ENCODE peak calls at places on chromosomes 5 and 9, in eight cellular contexts. I, U, X, B, T, F, H and Q are unnamed samples.

GRCh38 chr5:30469691-30470090 is 723.8 kb upstream of the CDH6 start:
- DNase-seq in I (no peak), U (no peak), X (no peak), B (no peak), T (no peak), F (no peak), H (no peak), Q (no peak)

GRCh38 chr5:109866051-109866450 is 176.3 kb downstream of the MAN2A1 start:
- DNase-seq in I (no peak), U (no peak), X (peak; percentile 91), B (no peak), T (no peak), F (no peak), H (no peak), Q (no peak)

GRCh38 chr5:37769840-37770239 is 70.0 kb downstream of the GDNF start:
- DNase-seq in I (no peak), U (no peak), X (no peak), B (no peak), T (no peak), F (no peak), H (no peak), Q (no peak)

GRCh38 chr5:34409376-34409775 is 246.8 kb upstream of the RAI14 start:
- DNase-seq in I (no peak), U (no peak), X (no peak), B (no peak), T (no peak), F (peak; percentile 53), H (no peak), Q (no peak)

GRCh38 chr5:81202652-81203051 is 30.5 kb upstream of the CKMT2 start:
- DNase-seq in I (no peak), U (no peak), X (peak; percentile 6), B (no peak), T (no peak), F (peak; percentile 47), H (no peak), Q (no peak)

GRCh38 chr9:108569624-108570023 is 286.2 kb downstream of the ACTL7B start:
- DNase-seq in I (no peak), U (no peak), X (peak; percentile 56), B (no peak), T (no peak), F (peak; percentile 65), H (peak; percentile 40), Q (no peak)

GRCh38 chr9:130845901-130846381 is 10.9 kb downstream of the ABL1 start:
- DNase-seq in I (no peak), U (no peak), X (peak; percentile 90), B (no peak), T (peak; percentile 37), F (peak; percentile 89), H (peak; percentile 54), Q (no peak)

GRCh38 chr9:109419531-109419930 is 78.6 kb downstream of the PTPN3 start:
- DNase-seq in I (no peak), U (no peak), X (no peak), B (no peak), T (no peak), F (no peak), H (no peak), Q (no peak)

GRCh38 chr5:110354341-110354740 is 372.1 kb downstream of the TMEM232 start:
- DNase-seq in I (no peak), U (no peak), X (no peak), B (no peak), T (no peak), F (peak; percentile 16), H (no peak), Q (peak; percentile 32)

GRCh38 chr9:89664896-89665329 is 60.1 kb downstream of the GADD45G start:
- DNase-seq in I (no peak), U (peak; percentile 85), X (no peak), B (no peak), T (no peak), F (no peak), H (no peak), Q (peak; percentile 90)

GRCh38 chr9:121929893-121930875 is 162.9 kb downstream of the TTLL11 start:
- DNase-seq in I (no peak), U (no peak), X (no peak), B (no peak), T (peak; percentile 78), F (no peak), H (peak; percentile 9), Q (no peak)

GRCh38 chr5:11792621-11793020 is 111.6 kb downstream of the CTNND2 start:
- DNase-seq in I (no peak), U (no peak), X (no peak), B (no peak), T (no peak), F (no peak), H (no peak), Q (no peak)

GRCh38 chr5:106876665-106877194 is 794.0 kb downstream of the EFNA5 start:
- DNase-seq in I (no peak), U (no peak), X (peak; percentile 5), B (no peak), T (no peak), F (no peak), H (peak; percentile 54), Q (no peak)

GRCh38 chr5:106876298-106876622 is 794.5 kb downstream of the EFNA5 start:
- DNase-seq in I (no peak), U (no peak), X (no peak), B (no peak), T (no peak), F (no peak), H (no peak), Q (no peak)

GRCh38 chr5:106874531-106874930 is 796.2 kb downstream of the EFNA5 start:
- DNase-seq in I (no peak), U (no peak), X (no peak), B (no peak), T (no peak), F (no peak), H (no peak), Q (no peak)

GRCh38 chr5:106874974-106875373 is 795.8 kb downstream of the EFNA5 start:
- DNase-seq in I (no peak), U (no peak), X (no peak), B (no peak), T (no peak), F (no peak), H (no peak), Q (no peak)

DNA sequence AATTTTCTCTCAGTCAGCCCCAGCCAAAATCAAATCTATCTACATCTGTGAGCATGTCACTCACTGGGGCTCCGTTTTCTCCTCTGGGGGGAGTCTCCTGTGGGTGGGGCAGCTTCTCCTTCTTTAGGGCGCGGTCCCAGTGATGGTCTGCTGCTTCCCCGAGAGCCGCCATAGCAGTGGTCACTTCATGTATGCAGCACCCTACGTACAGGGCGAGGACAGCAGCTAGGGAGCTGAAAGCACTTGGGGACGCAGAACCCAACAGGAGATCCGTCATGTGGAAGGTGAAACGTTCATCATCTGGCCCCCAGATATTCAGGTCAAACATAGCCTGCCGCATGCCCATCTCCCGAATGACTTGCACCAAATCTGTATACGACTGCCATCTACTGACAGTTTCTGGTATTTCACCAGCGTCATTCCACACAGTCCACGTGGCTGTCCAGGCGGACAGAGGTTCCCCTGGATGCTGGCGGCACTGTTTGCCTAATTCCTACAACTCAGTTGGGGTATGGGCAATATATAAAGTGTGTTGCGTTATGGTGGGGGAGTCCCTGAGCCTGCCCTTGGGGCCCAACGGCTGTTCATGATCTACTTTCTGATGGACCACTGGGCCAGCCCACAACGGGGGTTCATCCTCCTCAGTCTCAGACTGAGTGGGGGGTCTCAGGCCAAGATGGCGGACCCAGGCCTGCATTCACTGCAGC is 795.0 kb downstream of the EFNA5 start:
- DNase-seq in I (no peak), U (no peak), X (peak; percentile 72), B (no peak), T (peak; percentile 3), F (peak; percentile 25), H (peak; percentile 58), Q (peak; percentile 32)
- TF ChIP-seq CTCF in I (peak; percentile 41), U (peak; percentile 26), X (peak; percentile 62), B (no peak), T (peak; percentile 25), F (peak; percentile 34), H (peak; percentile 28), Q (no peak)

GRCh38 chr9:91781906-91782305 is 168.1 kb downstream of the ROR2 start:
- DNase-seq in I (no peak), U (no peak), X (no peak), B (no peak), T (no peak), F (no peak), H (no peak), Q (no peak)
- TF ChIP-seq CTCF in I (no peak), U (no peak), X (no peak), B (no peak), T (no peak), F (no peak), H (no peak), Q (no peak)

GRCh38 chr5:174734571-174735497 is 10.5 kb downstream of the MSX2 start:
- DNase-seq in I (no peak), U (no peak), X (no peak), B (no peak), T (no peak), F (no peak), H (no peak), Q (no peak)

GRCh38 chr5:174736351-174736721 is 12.0 kb downstream of the MSX2 start:
- DNase-seq in I (no peak), U (no peak), X (peak; percentile 27), B (no peak), T (no peak), F (peak; percentile 9), H (no peak), Q (no peak)

GRCh38 chr5:174736777-174737176 is 12.4 kb downstream of the MSX2 start:
- DNase-seq in I (no peak), U (no peak), X (no peak), B (no peak), T (no peak), F (no peak), H (no peak), Q (no peak)

GRCh38 chr5:174737335-174737734 is 13.0 kb downstream of the MSX2 start:
- DNase-seq in I (no peak), U (no peak), X (no peak), B (no peak), T (no peak), F (no peak), H (no peak), Q (no peak)

DNA sequence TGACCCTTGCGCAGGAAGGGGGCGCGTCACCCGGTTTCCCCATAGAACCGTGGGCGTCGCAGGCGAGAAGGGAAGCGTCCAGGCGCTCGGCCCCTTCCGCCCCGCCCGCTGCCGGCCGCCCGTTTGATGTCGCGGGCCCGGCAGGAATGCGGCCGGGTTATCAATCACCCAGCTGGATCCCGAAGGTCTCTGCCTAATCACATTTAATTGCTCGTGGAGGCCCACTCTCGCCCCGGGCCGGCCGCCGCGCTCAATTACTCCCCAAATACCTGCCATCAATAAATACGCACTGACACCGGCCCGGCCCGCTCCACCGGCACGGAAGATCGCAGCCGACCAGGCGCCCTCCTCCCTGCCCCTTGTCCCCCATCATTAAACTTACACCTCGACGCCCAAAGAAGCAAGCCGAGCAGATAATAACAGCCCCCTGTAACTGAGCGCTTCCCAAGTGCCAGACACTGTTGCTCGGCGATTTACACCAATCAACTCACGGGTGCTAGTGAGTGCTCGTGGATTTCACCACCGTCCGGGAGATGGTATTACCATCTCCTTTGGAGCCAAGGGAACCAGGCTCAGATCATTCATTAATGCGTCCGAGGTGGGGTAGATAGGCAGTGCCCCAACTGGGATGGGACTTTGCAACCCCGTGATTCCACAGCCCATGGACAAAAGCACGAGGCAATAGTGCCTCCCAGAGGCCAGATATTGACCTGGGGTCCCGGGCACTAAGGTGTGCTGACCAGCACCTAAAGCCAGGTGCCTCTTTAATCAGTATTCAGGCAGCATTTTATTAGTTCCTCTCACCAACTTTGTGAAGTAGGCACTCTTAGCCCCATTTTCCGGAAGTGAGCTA is 11.3 kb downstream of the MSX2 start:
- DNase-seq in I (no peak), U (no peak), X (no peak), B (no peak), T (peak; percentile 70), F (no peak), H (peak; percentile 34), Q (no peak)
- TF ChIP-seq CTCF in I (peak; percentile 16), U (peak; percentile 19), X (peak; percentile 6), B (no peak), T (peak; percentile 61), F (peak; percentile 27), H (peak; percentile 86), Q (no peak)

GRCh38 chr5:141403387-141403786 is 809 bp downstream of the PCDHGA9 start:
- DNase-seq in I (no peak), U (no peak), X (no peak), B (no peak), T (no peak), F (no peak), H (no peak), Q (no peak)
- TF ChIP-seq CTCF in I (no peak), U (no peak), X (no peak), B (no peak), T (no peak), F (no peak), H (no peak), Q (no peak)